ENCODE peak calls at places on chromosomes 1 and 21, in six cellular contexts. One of them, this sample, is unnamed.

GRCh38 chr1:153533689-153534201 is 2.0 kb downstream of the S100A6 start:
- DNase-seq in HepG2: peak
- DNase-seq in GM12891: no peak
- DNase-seq in K562: peak
- DNase-seq in GM12878: no peak
- DNase-seq in H1: no peak
- DNase-seq in this sample: no peak

GRCh38 chr1:29761159-29761928 is 525.0 kb downstream of the PTPRU start:
- DNase-seq in HepG2: no peak
- DNase-seq in GM12891: no peak
- DNase-seq in K562: no peak
- DNase-seq in GM12878: no peak
- DNase-seq in H1: no peak
- DNase-seq in this sample: no peak

GRCh38 chr21:35204850-35205564 is 155.9 kb upstream of the RUNX1 start:
- DNase-seq in HepG2: no peak
- DNase-seq in GM12891: no peak
- DNase-seq in K562: peak
- DNase-seq in GM12878: no peak
- DNase-seq in H1: no peak
- DNase-seq in this sample: no peak

GRCh38 chr1:205171369-205171768 is 40.1 kb downstream of the DSTYK start:
- DNase-seq in HepG2: no peak
- DNase-seq in GM12891: no peak
- DNase-seq in K562: peak
- DNase-seq in GM12878: no peak
- DNase-seq in H1: no peak
- DNase-seq in this sample: no peak

GRCh38 chr1:37721565-37721964 is 29.2 kb downstream of the CDCA8 start:
- DNase-seq in HepG2: no peak
- DNase-seq in GM12891: no peak
- DNase-seq in K562: no peak
- DNase-seq in GM12878: no peak
- DNase-seq in H1: no peak
- DNase-seq in this sample: no peak

GRCh38 chr1:31299365-31299764 is 2.5 kb downstream of the ZCCHC17 start:
- DNase-seq in HepG2: no peak
- DNase-seq in GM12891: no peak
- DNase-seq in K562: peak
- DNase-seq in GM12878: no peak
- DNase-seq in H1: no peak
- DNase-seq in this sample: no peak

GRCh38 chr1:32998997-32999396 is 34.4 kb upstream of the RNF19B start:
- DNase-seq in HepG2: no peak
- DNase-seq in GM12891: no peak
- DNase-seq in K562: no peak
- DNase-seq in GM12878: no peak
- DNase-seq in H1: no peak
- DNase-seq in this sample: no peak

GRCh38 chr21:27418338-27418737 is 451.4 kb upstream of the ADAMTS5 start:
- DNase-seq in HepG2: no peak
- DNase-seq in GM12891: no peak
- DNase-seq in K562: no peak
- DNase-seq in GM12878: no peak
- DNase-seq in H1: no peak
- DNase-seq in this sample: no peak

GRCh38 chr21:34818663-34819158 is 149.9 kb downstream of the CLIC6 start:
- DNase-seq in HepG2: no peak
- DNase-seq in GM12891: no peak
- DNase-seq in K562: no peak
- DNase-seq in GM12878: no peak
- DNase-seq in H1: no peak
- DNase-seq in this sample: no peak

GRCh38 chr1:224730950-224731349 is 114.8 kb downstream of the CNIH3 start:
- DNase-seq in HepG2: no peak
- DNase-seq in GM12891: no peak
- DNase-seq in K562: no peak
- DNase-seq in GM12878: no peak
- DNase-seq in H1: no peak
- DNase-seq in this sample: no peak

GRCh38 chr1:31487143-31487542 is 74.1 kb downstream of the SERINC2 start:
- DNase-seq in HepG2: no peak
- DNase-seq in GM12891: no peak
- DNase-seq in K562: no peak
- DNase-seq in GM12878: no peak
- DNase-seq in H1: no peak
- DNase-seq in this sample: no peak

GRCh38 chr1:90729484-90730246 is 12.6 kb upstream of the BARHL2 start:
- DNase-seq in HepG2: no peak
- DNase-seq in GM12891: no peak
- DNase-seq in K562: peak
- DNase-seq in GM12878: no peak
- DNase-seq in H1: no peak
- DNase-seq in this sample: no peak

GRCh38 chr1:151581946-151582345 is 29.9 kb upstream of the SNX27 start:
- DNase-seq in HepG2: no peak
- DNase-seq in GM12891: no peak
- DNase-seq in K562: no peak
- DNase-seq in GM12878: no peak
- DNase-seq in H1: no peak
- DNase-seq in this sample: no peak

GRCh38 chr1:16189003-16189402 is 23.4 kb downstream of the ARHGEF19 start:
- DNase-seq in HepG2: no peak
- DNase-seq in GM12891: no peak
- DNase-seq in K562: peak
- DNase-seq in GM12878: no peak
- DNase-seq in H1: no peak
- DNase-seq in this sample: no peak

GRCh38 chr1:19068639-19069276 is 112.3 kb upstream of the IFFO2 start:
- DNase-seq in HepG2: no peak
- DNase-seq in GM12891: no peak
- DNase-seq in K562: peak
- DNase-seq in GM12878: no peak
- DNase-seq in H1: no peak
- DNase-seq in this sample: no peak

GRCh38 chr1:46011121-46011695 is 121.2 kb downstream of the PIK3R3 start:
- DNase-seq in HepG2: no peak
- DNase-seq in GM12891: no peak
- DNase-seq in K562: no peak
- DNase-seq in GM12878: no peak
- DNase-seq in H1: no peak
- DNase-seq in this sample: no peak

GRCh38 chr1:200905411-200906052 is 10.8 kb downstream of the INAVA start:
- DNase-seq in HepG2: peak
- DNase-seq in GM12891: no peak
- DNase-seq in K562: no peak
- DNase-seq in GM12878: no peak
- DNase-seq in H1: no peak
- DNase-seq in this sample: no peak

GRCh38 chr1:234774971-234775370 is 165.0 kb upstream of the IRF2BP2 start:
- DNase-seq in HepG2: no peak
- DNase-seq in GM12891: no peak
- DNase-seq in K562: no peak
- DNase-seq in GM12878: no peak
- DNase-seq in H1: no peak
- DNase-seq in this sample: no peak

GRCh38 chr1:94130851-94131595 is 10.1 kb upstream of the ABCA4 start:
- DNase-seq in HepG2: no peak
- DNase-seq in GM12891: no peak
- DNase-seq in K562: no peak
- DNase-seq in GM12878: no peak
- DNase-seq in H1: no peak
- DNase-seq in this sample: no peak

GRCh38 chr1:202159534-202160371 is 649 bp downstream of the PTPN7 start:
- DNase-seq in HepG2: no peak
- DNase-seq in GM12891: peak
- DNase-seq in K562: peak
- DNase-seq in GM12878: no peak
- DNase-seq in H1: no peak
- DNase-seq in this sample: peak

GRCh38 chr1:36342426-36343185 is 19.2 kb upstream of the EVA1B start:
- DNase-seq in HepG2: no peak
- DNase-seq in GM12891: peak
- DNase-seq in K562: peak
- DNase-seq in GM12878: no peak
- DNase-seq in H1: no peak
- DNase-seq in this sample: no peak

GRCh38 chr1:193471981-193472380 is 285.6 kb upstream of the B3GALT2 start:
- DNase-seq in HepG2: no peak
- DNase-seq in GM12891: no peak
- DNase-seq in K562: no peak
- DNase-seq in GM12878: no peak
- DNase-seq in H1: no peak
- DNase-seq in this sample: no peak

GRCh38 chr1:219659682-219660081 is 46.8 kb upstream of the ZC3H11B start:
- DNase-seq in HepG2: no peak
- DNase-seq in GM12891: no peak
- DNase-seq in K562: no peak
- DNase-seq in GM12878: no peak
- DNase-seq in H1: no peak
- DNase-seq in this sample: no peak

GRCh38 chr1:91798241-91798648 is 87.7 kb downstream of the TGFBR3 start:
- DNase-seq in HepG2: no peak
- DNase-seq in GM12891: no peak
- DNase-seq in K562: no peak
- DNase-seq in GM12878: no peak
- DNase-seq in H1: no peak
- DNase-seq in this sample: no peak

DNA sequence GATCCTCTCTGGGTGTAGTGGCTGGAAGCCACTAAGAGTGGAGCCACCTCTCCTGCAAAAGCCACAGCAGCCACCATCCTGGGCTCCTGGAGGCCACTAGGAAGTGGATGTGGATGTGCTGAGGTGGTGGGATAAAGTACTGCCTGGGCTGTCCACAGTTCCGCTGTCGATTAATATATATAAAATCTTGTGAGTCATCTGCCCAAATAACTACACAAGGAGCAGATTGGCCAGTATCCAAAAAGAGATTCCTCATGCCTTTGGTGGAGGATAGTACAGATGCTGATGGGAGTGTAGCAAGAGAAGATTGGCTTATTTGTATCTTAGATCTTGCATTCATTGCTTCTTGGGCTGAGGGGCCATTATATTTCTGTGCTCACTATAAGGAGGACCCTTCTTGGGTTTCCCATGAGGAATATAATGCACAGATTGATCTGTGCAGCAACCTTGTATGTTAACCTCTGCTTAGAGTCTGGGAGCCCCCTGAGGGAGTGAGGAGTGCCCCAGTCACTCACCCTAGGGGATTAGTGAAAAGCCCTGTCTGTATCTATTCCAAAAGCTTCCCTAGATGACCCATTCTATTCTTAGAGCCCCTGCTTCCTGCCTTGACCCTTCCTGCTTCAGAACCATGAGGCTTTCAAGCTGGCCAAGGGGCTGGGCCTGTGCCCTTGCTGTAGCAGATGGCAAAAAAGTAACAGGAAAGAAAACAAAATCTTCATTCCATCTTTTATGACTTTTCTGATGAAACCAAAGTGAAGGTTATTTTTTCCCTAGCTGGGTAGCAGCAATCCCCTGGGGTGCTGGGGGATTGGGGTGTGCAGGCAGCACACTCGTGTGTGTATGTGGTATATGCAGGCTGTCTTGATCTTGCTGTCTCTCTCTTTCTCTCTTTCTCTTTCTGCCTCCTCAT is 31.8 kb downstream of the RCSD1 start:
- DNase-seq in HepG2: no peak
- DNase-seq in GM12891: no peak
- DNase-seq in K562: no peak
- DNase-seq in GM12878: no peak
- DNase-seq in H1: no peak
- DNase-seq in this sample: no peak
- TF ChIP-seq TAF1 in HepG2: no peak
- TF ChIP-seq TAF1 in GM12891: no peak
- TF ChIP-seq TAF1 in K562: no peak
- TF ChIP-seq TAF1 in GM12878: no peak
- TF ChIP-seq TAF1 in H1: no peak
- TF ChIP-seq TAF1 in this sample: no peak

DNA sequence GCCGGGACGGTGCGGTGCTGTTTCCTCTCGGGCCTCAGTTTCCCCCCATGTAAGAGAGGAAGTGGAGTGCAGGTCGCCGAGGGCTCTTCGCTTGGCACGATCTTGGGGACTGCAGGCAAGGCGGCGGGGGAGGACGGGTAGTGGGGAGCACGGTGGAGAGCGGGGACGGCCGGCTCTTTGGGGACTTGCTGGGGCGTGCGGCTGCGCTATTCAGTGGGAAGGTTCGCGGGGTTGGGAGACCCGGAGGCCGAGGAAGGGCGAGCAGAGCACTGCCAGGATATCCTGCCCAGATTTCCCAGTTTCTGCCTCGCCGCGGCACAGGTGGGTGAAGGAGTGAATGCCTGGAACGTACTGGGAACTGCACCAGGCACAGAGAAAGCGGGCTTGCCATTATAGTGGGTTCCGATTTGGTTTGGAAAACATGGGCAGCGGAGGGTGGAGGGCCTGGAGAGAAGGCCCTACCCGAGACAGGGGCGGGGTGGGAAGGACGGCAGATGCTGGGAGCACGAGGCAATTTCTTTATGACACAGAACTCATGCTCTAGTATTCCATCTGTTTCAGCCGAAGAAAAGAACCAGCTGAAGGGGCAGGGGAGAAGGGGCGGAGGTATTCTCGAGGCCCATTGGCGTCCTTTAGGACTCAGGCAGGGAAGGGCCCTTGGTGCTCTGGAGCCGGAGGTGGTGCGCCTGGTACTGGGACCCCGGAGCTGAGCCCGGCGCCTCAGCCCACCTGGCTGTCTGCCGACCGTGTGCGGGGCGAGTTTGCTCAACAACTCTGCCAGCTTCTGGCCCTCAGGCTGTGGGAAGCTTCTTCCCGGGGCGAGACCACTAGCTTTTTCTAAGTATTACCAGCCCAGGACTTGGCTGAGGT is 970 bp downstream of the PCSK9 start:
- DNase-seq in HepG2: no peak
- DNase-seq in GM12891: no peak
- DNase-seq in K562: no peak
- DNase-seq in GM12878: no peak
- DNase-seq in H1: no peak
- DNase-seq in this sample: no peak
- TF ChIP-seq POLR2A in HepG2: no peak
- TF ChIP-seq POLR2A in GM12891: no peak
- TF ChIP-seq POLR2A in K562: no peak
- TF ChIP-seq POLR2A in GM12878: no peak
- TF ChIP-seq POLR2A in H1: no peak
- TF ChIP-seq POLR2A in this sample: no peak

GRCh38 chr1:26733392-26733791 is 37.6 kb downstream of the ARID1A start:
- DNase-seq in HepG2: no peak
- DNase-seq in GM12891: no peak
- DNase-seq in K562: no peak
- DNase-seq in GM12878: no peak
- DNase-seq in H1: no peak
- DNase-seq in this sample: no peak
- TF ChIP-seq POLR2AphosphoS5 in HepG2: no peak
- TF ChIP-seq POLR2AphosphoS5 in GM12891: no peak
- TF ChIP-seq POLR2AphosphoS5 in K562: no peak
- TF ChIP-seq POLR2AphosphoS5 in GM12878: no peak
- TF ChIP-seq POLR2AphosphoS5 in H1: no peak
- TF ChIP-seq POLR2AphosphoS5 in this sample: no peak

GRCh38 chr1:237705462-237705861 is 185.3 kb downstream of the ZP4 start:
- DNase-seq in HepG2: no peak
- DNase-seq in GM12891: no peak
- DNase-seq in K562: no peak
- DNase-seq in GM12878: no peak
- DNase-seq in H1: no peak
- DNase-seq in this sample: no peak
- TF ChIP-seq TAF1 in HepG2: no peak
- TF ChIP-seq TAF1 in GM12891: no peak
- TF ChIP-seq TAF1 in K562: no peak
- TF ChIP-seq TAF1 in GM12878: no peak
- TF ChIP-seq TAF1 in H1: no peak
- TF ChIP-seq TAF1 in this sample: no peak

This sample was measured in GM12892.